ENCODE peak calls at places on chromosomes 12 and 14, in five cellular contexts. J is ovary, P is psoas muscle, W is frontal cortex, Z is Calu3. K is an unnamed sample.

GRCh38 chr12:67774983-67775587 is 126.5 kb downstream of the DYRK2 start:
- DNase-seq in Z (no peak), P (no peak), J (no peak), W (no peak), K (no peak)

GRCh38 chr14:32697704-32698103 is 241.0 kb upstream of the NPAS3 start:
- DNase-seq in J (no peak), P (no peak), W (no peak), Z (no peak), K (no peak)

GRCh38 chr14:24965934-24966593 is 83.9 kb downstream of the STXBP6 start:
- DNase-seq in Z (peak; percentile 20), W (no peak), P (no peak), J (no peak), K (peak; percentile 69)

GRCh38 chr14:70888681-70889175 is 18.5 kb upstream of the PCNX1 start:
- DNase-seq in W (no peak), J (no peak), Z (no peak), P (no peak), K (peak; percentile 52)

GRCh38 chr12:4301932-4302501 is 19.0 kb upstream of the TIGAR start:
- DNase-seq in P (no peak), J (no peak), Z (no peak), W (no peak), K (no peak)

GRCh38 chr12:100995771-100996170 is 201.2 kb downstream of the ANO4 start:
- DNase-seq in P (no peak), W (no peak), J (no peak), Z (no peak), K (no peak)

GRCh38 chr12:55548756-55549155 is 646 bp upstream of the OR6C4 start:
- DNase-seq in W (no peak), J (no peak), P (no peak), Z (no peak), K (no peak)

GRCh38 chr14:33985242-33985641 is 34.4 kb upstream of the EGLN3 start:
- DNase-seq in P (no peak), J (no peak), W (no peak), Z (no peak), K (no peak)

GRCh38 chr14:100906420-100906819 is 2.9 kb upstream of the RTL1 start:
- DNase-seq in P (no peak), W (no peak), Z (no peak), J (no peak), K (no peak)